ENCODE peak calls at places on chromosomes 3 and 15, in five cellular contexts. H, X, T, D and L are unnamed samples.

GRCh38 chr3:37944243-37944955 is 46.2 kb upstream of the VILL start:
- DNase-seq in H (no peak), X (no peak), T (no peak), D (no peak), L (no peak)

GRCh38 chr3:42226470-42227425 is 39.2 kb downstream of the CCK start:
- DNase-seq in H (no peak), X (no peak), T (no peak), D (no peak), L (no peak)

GRCh38 chr15:63950911-63951481 is 95.3 kb downstream of the DAPK2 start:
- DNase-seq in H (no peak), X (no peak), T (no peak), D (no peak), L (peak)

GRCh38 chr3:60294181-60294580 is 957.1 kb downstream of the FHIT start:
- DNase-seq in H (no peak), X (no peak), T (no peak), D (no peak), L (peak)

GRCh38 chr3:36969540-36970432 is 23.1 kb downstream of the EPM2AIP1 start:
- DNase-seq in H (no peak), X (peak), T (peak), D (peak), L (peak)

GRCh38 chr15:69484837-69485236 is 32.2 kb downstream of the RPLP1 start:
- DNase-seq in H (no peak), X (no peak), T (no peak), D (no peak), L (peak)

GRCh38 chr3:120276767-120277166 is 8.3 kb downstream of the GPR156 start:
- DNase-seq in H (no peak), X (no peak), T (no peak), D (no peak), L (peak)

GRCh38 chr3:65732060-65732933 is 306.4 kb downstream of the MAGI1 start:
- DNase-seq in H (peak), X (no peak), T (peak), D (peak), L (peak)

GRCh38 chr3:133996996-133997395 is 32.7 kb downstream of the SLCO2A1 start:
- DNase-seq in H (no peak), X (no peak), T (no peak), D (no peak), L (no peak)

GRCh38 chr15:25170781-25171110 is 216.0 kb downstream of the SNRPN start:
- DNase-seq in H (no peak), X (no peak), T (no peak), D (no peak), L (no peak)

GRCh38 chr15:39106913-39107312 is 474.0 kb upstream of the THBS1 start:
- DNase-seq in H (no peak), X (no peak), T (no peak), D (no peak), L (no peak)

GRCh38 chr15:29698030-29698701 is 124.1 kb downstream of the TJP1 start:
- DNase-seq in H (no peak), X (no peak), T (no peak), D (no peak), L (peak)

GRCh38 chr15:77475898-77476297 is 55.2 kb downstream of the HMG20A start:
- DNase-seq in H (no peak), X (no peak), T (no peak), D (no peak), L (no peak)

GRCh38 chr15:58458076-58458475 is 26.3 kb downstream of the LIPC start:
- DNase-seq in H (no peak), X (no peak), T (peak), D (no peak), L (no peak)

GRCh38 chr3:195889843-195890407 is 18.4 kb downstream of the TNK2 start:
- DNase-seq in H (peak), X (no peak), T (no peak), D (no peak), L (no peak)

GRCh38 chr3:173548261-173548660 is 150.7 kb downstream of the NLGN1 start:
- DNase-seq in H (no peak), X (no peak), T (no peak), D (no peak), L (no peak)

GRCh38 chr3:52053307-52054304 is 2.8 kb downstream of the DUSP7 start:
- DNase-seq in H (peak), X (peak), T (no peak), D (peak), L (peak)

GRCh38 chr15:92733090-92733933 is 77.7 kb upstream of the FAM174B start:
- DNase-seq in H (no peak), X (no peak), T (peak), D (no peak), L (no peak)

GRCh38 chr15:33234019-33234418 is 39.5 kb upstream of the FMN1 start:
- DNase-seq in H (no peak), X (no peak), T (no peak), D (peak), L (peak)

GRCh38 chr3:153158961-153159735 is 2.9 kb upstream of the RAP2B start:
- DNase-seq in H (no peak), X (no peak), T (no peak), D (no peak), L (peak)